ENCODE peak calls at places on chromosomes 12 and 14, in ten cellular contexts. B is AG09309, C is A549, O is kidney epithelial cell, S is thoracic aorta, R is fibroblast of mammary gland, F is fibroblast of pulmonary artery, U is H1, J is GM10248, Z is left ventricle myocardium inferior. M is an unnamed sample.

GRCh38 chr12:94988471-94988870 is 15.0 kb downstream of the NDUFA12 start:
- DNase-seq in B (no peak), C (no peak), O (no peak), S (no peak), R (no peak), F (no peak), U (no peak), J (no peak), Z (no peak), M (no peak)

GRCh38 chr14:34018125-34018524 is 67.3 kb upstream of the EGLN3 start:
- DNase-seq in B (no peak), C (no peak), O (no peak), S (no peak), R (no peak), F (no peak), U (no peak), J (no peak), Z (no peak), M (no peak)

GRCh38 chr12:58302487-58303011 is 361.2 kb downstream of the ATP23 start:
- DNase-seq in B (no peak), C (no peak), O (no peak), S (no peak), R (no peak), F (no peak), U (no peak), J (no peak), Z (no peak), M (peak)

GRCh38 chr12:53994691-53995310 is 5.2 kb upstream of the HOXC9 start:
- DNase-seq in B (no peak), C (no peak), O (no peak), S (no peak), R (no peak), F (no peak), U (no peak), J (no peak), Z (no peak), M (no peak)

GRCh38 chr12:42691991-42692557 is 102.5 kb upstream of the PRICKLE1 start:
- DNase-seq in B (no peak), C (peak), O (no peak), S (no peak), R (peak), F (no peak), U (no peak), J (no peak), Z (no peak), M (no peak)

GRCh38 chr12:11553871-11554533 is 95.5 kb upstream of the ETV6 start:
- DNase-seq in B (peak), C (peak), O (no peak), S (no peak), R (peak), F (peak), U (no peak), J (peak), Z (no peak), M (peak)

GRCh38 chr12:93153321-93153720 is 224.2 kb upstream of the EEA1 start:
- DNase-seq in B (no peak), C (no peak), O (no peak), S (no peak), R (peak), F (peak), U (no peak), J (no peak), Z (no peak), M (no peak)

GRCh38 chr14:53151523-53151866 is 1.6 kb downstream of the DDHD1 start:
- DNase-seq in B (no peak), C (no peak), O (no peak), S (no peak), R (no peak), F (no peak), U (no peak), J (no peak), Z (no peak), M (no peak)

DNA sequence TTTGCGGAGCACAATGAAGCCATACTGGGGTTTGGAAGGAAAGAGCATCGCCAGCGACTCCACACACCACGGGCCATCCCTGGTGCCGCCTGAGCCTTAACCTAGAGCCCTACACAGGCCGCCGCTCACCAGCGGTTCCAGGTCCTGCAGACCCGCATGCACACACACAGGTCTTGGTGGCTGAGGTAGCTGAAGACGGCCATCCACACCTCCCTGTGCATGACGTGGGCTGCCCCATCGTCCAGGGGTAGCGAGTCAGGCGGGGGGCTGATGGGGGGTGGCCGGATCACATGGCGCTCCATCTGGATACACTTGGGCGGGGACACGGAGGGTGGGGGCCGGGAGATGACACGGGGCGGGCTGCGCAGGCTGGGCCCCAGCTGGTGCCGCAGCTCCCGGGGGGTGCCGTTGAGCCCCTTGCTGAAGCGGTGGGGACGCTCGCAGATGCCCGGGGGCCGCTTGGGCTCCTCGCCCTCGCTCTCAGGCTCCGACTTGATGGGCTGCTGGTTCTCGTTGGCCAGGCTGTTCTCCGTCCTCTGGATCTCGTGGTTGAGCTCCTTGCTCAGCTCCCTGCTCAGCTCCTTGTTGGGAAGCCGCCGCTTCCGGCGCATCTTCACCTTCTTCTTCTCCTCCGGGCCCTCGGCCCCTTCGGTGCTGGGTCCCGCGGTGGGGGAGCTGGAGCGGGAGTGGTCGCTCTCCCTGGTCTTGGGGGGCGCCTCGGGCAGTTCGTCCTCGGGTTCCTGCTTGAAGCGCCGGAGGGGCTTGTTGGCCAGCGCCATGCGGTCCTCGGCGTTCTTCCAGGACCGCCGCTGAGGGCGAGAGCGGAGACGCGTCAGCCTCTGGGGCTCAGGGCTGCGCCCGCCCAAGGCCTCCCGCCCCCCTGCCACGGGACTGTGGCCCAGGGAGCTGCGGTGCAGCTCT is 42.4 kb downstream of the RNF34 start:
- DNase-seq in B (no peak), C (no peak), O (no peak), S (no peak), R (no peak), F (no peak), U (no peak), J (no peak), Z (no peak), M (no peak)
- TF ChIP-seq CTCF in B (no peak), C (no peak), O (no peak), S (no peak), R (no peak), F (no peak), U (no peak), J (no peak), Z (no peak), M (no peak)

GRCh38 chr14:74785056-74785613 is 22.0 kb downstream of the YLPM1 start:
- DNase-seq in B (no peak), C (no peak), O (no peak), S (no peak), R (no peak), F (no peak), U (no peak), J (no peak), Z (no peak), M (no peak)

GRCh38 chr14:74784634-74785033 is 21.5 kb downstream of the YLPM1 start:
- DNase-seq in B (no peak), C (no peak), O (no peak), S (no peak), R (no peak), F (no peak), U (no peak), J (no peak), Z (no peak), M (no peak)

GRCh38 chr14:74792249-74793039 is 29.3 kb downstream of the YLPM1 start:
- DNase-seq in B (no peak), C (no peak), O (no peak), S (no peak), R (peak), F (peak), U (no peak), J (no peak), Z (no peak), M (no peak)

DNA sequence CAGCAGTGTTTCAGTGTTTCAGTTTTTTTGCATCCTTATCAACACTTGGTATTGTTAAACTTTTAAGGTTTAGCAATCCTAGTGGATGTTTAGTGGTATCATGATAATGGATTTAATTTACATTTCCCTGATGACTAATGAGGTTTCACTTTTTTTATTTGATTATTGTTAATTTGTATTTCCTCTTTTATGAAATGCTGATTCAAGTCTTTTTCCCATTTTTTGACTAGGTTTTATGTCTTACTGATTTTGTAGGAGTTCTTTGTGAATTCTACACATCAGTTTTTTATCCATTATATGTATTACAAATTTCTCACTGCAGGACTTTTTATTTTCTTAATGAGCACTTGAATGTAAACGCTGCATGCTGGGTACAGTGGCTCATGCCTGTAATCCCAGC is 23.8 kb downstream of the YLPM1 start:
- DNase-seq in B (no peak), C (no peak), O (no peak), S (no peak), R (no peak), F (peak), U (no peak), J (no peak), Z (no peak), M (no peak)
- TF ChIP-seq CTCF in B (no peak), C (no peak), O (no peak), S (no peak), R (no peak), F (peak), U (no peak), J (no peak), Z (no peak), M (no peak)

DNA sequence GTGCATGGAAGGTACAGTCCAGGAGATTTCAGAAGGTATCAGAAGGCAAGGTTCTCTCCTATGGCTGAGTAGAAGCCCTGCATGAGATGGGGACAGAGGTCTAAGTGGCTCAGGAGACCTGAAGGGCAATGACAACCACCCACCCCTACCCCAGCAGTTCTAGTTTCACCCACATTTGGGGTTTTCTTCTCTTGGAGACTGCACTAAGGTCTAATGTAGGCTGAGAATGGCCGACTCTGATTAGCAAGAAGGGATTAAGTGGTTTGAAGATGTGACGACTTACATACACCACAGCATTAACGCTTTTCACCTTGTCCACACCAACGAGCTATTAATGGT is 71.7 kb upstream of the SOX5 start:
- DNase-seq in B (no peak), C (no peak), O (no peak), S (no peak), R (no peak), F (no peak), U (no peak), J (no peak), Z (no peak), M (no peak)
- TF ChIP-seq CTCF in B (no peak), C (no peak), O (no peak), S (no peak), R (no peak), F (no peak), U (no peak), J (no peak), Z (no peak), M (no peak)

DNA sequence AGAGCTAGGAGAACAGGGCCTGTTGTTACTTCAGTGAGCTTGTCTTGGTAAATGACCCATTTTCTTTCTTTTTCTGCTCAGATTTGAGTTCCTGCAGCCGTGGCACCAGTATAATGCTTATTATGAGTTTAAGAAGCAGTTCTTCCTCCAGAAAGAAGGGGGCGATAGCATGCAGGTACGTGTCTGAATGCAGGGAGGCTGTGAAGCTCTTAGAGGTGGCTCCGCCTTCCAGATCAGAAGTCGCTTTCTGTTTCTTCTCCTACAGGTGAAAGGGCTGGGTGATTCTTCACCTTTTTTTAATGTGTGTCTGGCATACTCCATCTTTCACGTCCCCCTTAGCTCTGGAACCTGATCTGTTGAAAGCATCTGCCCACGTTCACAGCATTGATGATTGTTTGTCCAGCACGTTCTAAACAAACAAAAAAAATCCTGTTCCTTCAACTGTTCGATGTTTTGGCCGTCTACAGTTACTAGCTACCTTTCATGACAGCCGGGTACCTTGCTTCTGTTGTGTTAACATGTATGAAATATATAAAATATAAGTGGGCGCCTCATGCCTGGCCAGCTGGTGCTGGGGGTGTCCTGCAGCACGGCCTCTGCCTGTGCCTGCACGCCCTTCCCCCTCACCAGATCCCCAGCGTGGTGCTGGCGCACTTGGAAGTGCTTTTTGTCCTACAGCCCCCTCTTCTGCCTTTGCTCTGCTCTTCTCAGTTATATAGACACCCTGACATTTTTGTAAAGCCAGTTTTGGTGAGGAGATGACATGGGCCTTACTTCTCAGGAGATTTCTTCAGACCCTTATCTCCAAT is 44.6 kb downstream of the SFSWAP start:
- DNase-seq in B (no peak), C (peak), O (no peak), S (no peak), R (peak), F (peak), U (no peak), J (peak), Z (no peak), M (peak)
- TF ChIP-seq CTCF in B (peak), C (no peak), O (peak), S (no peak), R (peak), F (peak), U (peak), J (peak), Z (peak), M (peak)

GRCh38 chr12:49626169-49626835 is 2.9 kb downstream of the PRPF40B start:
- DNase-seq in B (no peak), C (peak), O (no peak), S (no peak), R (peak), F (peak), U (no peak), J (no peak), Z (no peak), M (no peak)
- TF ChIP-seq CTCF in B (peak), C (no peak), O (peak), S (no peak), R (peak), F (peak), U (no peak), J (peak), Z (no peak), M (no peak)

DNA sequence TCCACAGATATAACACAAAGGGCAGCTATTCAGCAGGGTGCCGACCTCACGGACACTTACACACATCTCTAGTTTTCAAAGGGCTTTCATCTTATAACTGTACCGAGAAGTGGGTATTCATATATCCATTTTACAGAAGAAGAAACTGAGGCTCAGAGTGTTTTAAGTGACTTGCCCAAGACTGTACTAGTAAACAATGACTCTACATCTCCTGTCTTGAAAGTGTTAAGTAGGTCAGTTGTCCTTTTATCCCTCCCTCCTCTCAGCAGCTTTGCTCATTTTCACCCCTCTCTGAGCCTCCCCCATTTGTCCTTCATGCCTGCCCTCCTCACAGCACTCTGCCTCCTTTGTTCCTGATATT is 13.8 kb downstream of the CFAP251 start:
- DNase-seq in B (no peak), C (no peak), O (no peak), S (no peak), R (no peak), F (no peak), U (no peak), J (no peak), Z (no peak), M (no peak)
- TF ChIP-seq CTCF in B (no peak), C (no peak), O (no peak), S (no peak), R (no peak), F (no peak), U (no peak), J (no peak), Z (no peak), M (no peak)

GRCh38 chr12:67772276-67773169 is 124.0 kb downstream of the DYRK2 start:
- DNase-seq in B (no peak), C (no peak), O (no peak), S (no peak), R (peak), F (peak), U (peak), J (no peak), Z (no peak), M (peak)
- TF ChIP-seq CTCF in B (no peak), C (no peak), O (no peak), S (no peak), R (no peak), F (no peak), U (no peak), J (no peak), Z (no peak), M (no peak)

M was measured in WERI-Rb-1.